ENCODE peak calls at places on chromosomes 5 and 9, in five cellular contexts. S is pancreas, B is adrenal gland, V is neural progenitor cell, Y is tibial nerve. R is an unnamed sample. For H3K4me1 and H3K27me3, the result is how much of the 10 kb centered on the place peaks cover.

GRCh38 chr9:70901741-70902140 is 219.7 kb downstream of the TRPM3 start:
- DNase-seq in Y (no peak), S (no peak), B (no peak), V (no peak), R (no peak)

GRCh38 chr9:18485691-18486090 is 11.7 kb downstream of the ADAMTSL1 start:
- DNase-seq in Y (no peak), S (no peak), V (no peak), B (no peak), R (no peak)

GRCh38 chr9:123453904-123454321 is 97.9 kb downstream of the CRB2 start:
- DNase-seq in B (peak), S (no peak), V (no peak), Y (no peak), R (no peak)

GRCh38 chr9:113737414-113738271 is 138.5 kb upstream of the ZNF618 start:
- DNase-seq in Y (peak), V (peak), S (peak), B (peak), R (no peak)

GRCh38 chr5:68745459-68745858 is 348.4 kb upstream of the SLC30A5 start:
- DNase-seq in S (no peak), Y (no peak), B (no peak), V (no peak), R (no peak)

GRCh38 chr9:19999491-20000057 is 210.7 kb upstream of the SLC24A2 start:
- DNase-seq in S (no peak), B (no peak), Y (no peak), V (no peak), R (no peak)

GRCh38 chr5:4203146-4203545 is 607.5 kb downstream of the IRX1 start:
- DNase-seq in V (no peak), S (no peak), Y (no peak), B (no peak), R (no peak)

GRCh38 chr5:159533197-159533596 is 202.9 kb upstream of the IL12B start:
- DNase-seq in B (no peak), V (no peak), Y (no peak), S (no peak), R (no peak)

GRCh38 chr5:82620957-82621600 is 342.9 kb upstream of the RPS23 start:
- DNase-seq in Y (peak), S (no peak), B (no peak), V (no peak), R (no peak)

GRCh38 chr9:120294003-120294402 is 286.0 kb downstream of the CDK5RAP2 start:
- DNase-seq in Y (no peak), V (no peak), B (no peak), S (no peak), R (no peak)

GRCh38 chr9:116687762-116688160 is 656 bp downstream of the TRIM32 start:
- DNase-seq in B (no peak), Y (no peak), V (peak), S (no peak), R (no peak)

GRCh38 chr5:39476466-39477215 is 51.9 kb upstream of the DAB2 start:
- DNase-seq in V (no peak), B (no peak), S (no peak), Y (no peak), R (no peak)

GRCh38 chr5:168219515-168220410 is 71.7 kb upstream of the WWC1 start:
- DNase-seq in S (peak), Y (peak), V (peak), B (peak), R (peak)

GRCh38 chr5:98292496-98292895 is 481.0 kb upstream of the RGMB start:
- DNase-seq in B (no peak), V (no peak), Y (no peak), S (no peak), R (no peak)

GRCh38 chr9:109599131-109599530 is 101.0 kb upstream of the PTPN3 start:
- DNase-seq in B (no peak), Y (no peak), S (no peak), V (no peak), R (no peak)

GRCh38 chr5:154520861-154521453 is 42.9 kb upstream of the HAND1 start:
- DNase-seq in B (peak), Y (no peak), V (peak), S (peak), R (no peak)

GRCh38 chr9:90038778-90039177 is 434.0 kb downstream of the GADD45G start:
- DNase-seq in V (peak), B (no peak), Y (no peak), S (no peak), R (no peak)

GRCh38 chr9:99400184-99400731 is 178.2 kb downstream of the SEC61B start:
- DNase-seq in V (peak), B (no peak), S (no peak), Y (no peak), R (no peak)

GRCh38 chr5:111960466-111961215 is 203.6 kb upstream of the NREP start:
- DNase-seq in B (no peak), V (no peak), S (no peak), Y (no peak), R (no peak)

GRCh38 chr5:143644751-143645150 is 167.2 kb upstream of the HMHB1 start:
- DNase-seq in B (no peak), V (no peak), Y (no peak), S (no peak), R (no peak)

GRCh38 chr5:150113047-150113744 is 26.8 kb upstream of the CSF1R start:
- DNase-seq in B (peak), S (no peak), V (no peak), Y (peak), R (no peak)

GRCh38 chr5:174999581-174999980 is 275.2 kb downstream of the MSX2 start:
- DNase-seq in Y (no peak), B (no peak), V (no peak), S (no peak), R (no peak)

GRCh38 chr5:80408475-80408875 is 611 bp downstream of the ZFYVE16 start:
- DNase-seq in Y (peak), B (peak), S (peak), V (no peak), R (peak)

GRCh38 chr9:38641985-38642864 is 21.8 kb upstream of the ANKRD18A start:
- DNase-seq in V (peak), B (no peak), S (peak), Y (no peak), R (no peak)

GRCh38 chr9:16680965-16681658 is 189.4 kb downstream of the BNC2 start:
- DNase-seq in S (no peak), V (no peak), Y (no peak), B (no peak), R (no peak)

GRCh38 chr9:36037580-36038169 is 962 bp downstream of the RECK start:
- DNase-seq in B (no peak), S (no peak), V (no peak), Y (no peak), R (no peak)

GRCh38 chr9:129143461-129143927 is 32.3 kb downstream of the PTPA start:
- DNase-seq in B (peak), Y (no peak), S (peak), V (no peak), R (no peak)

GRCh38 chr9:125650271-125650737 is 56.7 kb downstream of the MAPKAP1 start:
- DNase-seq in B (no peak), Y (no peak), V (no peak), S (no peak), R (no peak)

GRCh38 chr9:33125871-33126822 is 41.0 kb downstream of the B4GALT1 start:
- DNase-seq in V (no peak), S (no peak), Y (no peak), B (no peak), R (no peak)

GRCh38 chr9:34633851-34634550 is 3.6 kb downstream of the SIGMAR1 start:
- DNase-seq in V (peak), B (peak), Y (peak), S (peak), R (peak)

GRCh38 chr5:138752341-138752950 is 779 bp upstream of the CTNNA1 start:
- DNase-seq in B (no peak), V (peak), Y (no peak), S (peak), R (no peak)

GRCh38 chr5:109125755-109126429 is 283.9 kb downstream of the PJA2 start:
- DNase-seq in V (peak), Y (no peak), B (no peak), S (no peak), R (no peak)

GRCh38 chr9:69351227-69351626 is 26.2 kb downstream of the ENTREP1 start:
- DNase-seq in V (no peak), Y (no peak), S (no peak), B (no peak), R (no peak)

GRCh38 chr5:64872044-64872443 is 103.3 kb downstream of the CWC27 start:
- DNase-seq in Y (no peak), B (no peak), S (no peak), V (no peak), R (no peak)

GRCh38 chr9:125681086-125681622 is 25.9 kb downstream of the MAPKAP1 start:
- DNase-seq in S (no peak), V (no peak), B (no peak), Y (no peak), R (no peak)

DNA sequence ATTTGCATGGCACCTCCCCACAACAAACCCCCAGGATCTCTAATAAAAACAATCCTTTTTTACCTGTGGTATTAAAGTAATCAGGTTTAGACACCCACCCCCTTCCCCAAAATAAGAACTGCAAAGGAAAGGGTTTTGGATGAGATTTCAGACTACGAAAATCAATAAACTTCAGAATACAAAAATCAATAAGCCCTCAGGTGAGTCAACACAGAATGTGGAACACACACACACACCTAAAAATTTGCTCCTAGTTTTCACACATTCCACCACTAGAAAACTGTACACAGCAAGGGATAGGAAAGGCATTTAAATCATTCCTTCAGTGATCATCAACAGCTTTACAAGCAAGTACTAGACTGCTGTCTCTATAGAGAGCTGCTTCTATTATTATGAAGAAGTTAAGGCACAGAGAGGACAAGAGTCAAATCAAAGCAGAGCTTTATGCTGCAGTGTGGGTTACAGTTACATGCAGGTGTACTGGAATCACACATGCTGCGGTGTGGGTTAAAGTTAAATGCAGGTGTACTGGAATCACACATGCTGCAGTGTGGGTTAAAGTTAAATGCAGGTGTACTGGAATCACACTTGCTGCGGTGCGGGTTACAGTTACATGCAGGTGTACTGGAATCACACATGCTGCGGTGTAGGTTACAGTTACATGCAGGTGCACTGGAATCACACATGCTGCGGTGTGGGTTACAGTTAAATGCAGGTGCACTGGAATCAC is 36.3 kb downstream of the PFDN1 start:
- DNase-seq in Y (no peak), V (no peak), S (no peak), B (no peak), R (no peak)
- H3K4me1 ChIP-seq in Y (under half), V (under half), S (under half), B (under half), R (under half)

DNA sequence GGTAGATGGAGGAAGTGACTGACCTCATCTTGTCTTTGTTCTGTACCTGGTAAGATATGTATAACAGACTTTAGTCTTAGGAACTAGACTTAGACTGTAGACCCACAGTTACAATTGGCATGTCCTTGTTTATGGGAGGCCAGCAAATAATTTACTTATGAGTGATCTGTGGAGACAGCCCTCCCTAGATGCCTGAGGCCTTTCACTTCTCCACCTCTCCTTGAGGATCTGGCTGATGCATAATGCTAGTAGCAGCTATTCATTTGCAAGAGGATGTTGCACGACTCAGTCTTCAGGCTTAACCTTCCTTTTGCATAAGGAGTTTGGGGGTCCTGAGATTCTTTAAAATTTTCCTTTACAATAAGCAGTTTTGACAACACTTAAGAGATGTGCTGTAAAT is 100.7 kb downstream of the YTHDC2 start:
- DNase-seq in B (no peak), S (no peak), Y (no peak), V (no peak), R (no peak)
- H3K27ac ChIP-seq in B (no peak), S (no peak), Y (no peak), V (no peak), R (no peak)

DNA sequence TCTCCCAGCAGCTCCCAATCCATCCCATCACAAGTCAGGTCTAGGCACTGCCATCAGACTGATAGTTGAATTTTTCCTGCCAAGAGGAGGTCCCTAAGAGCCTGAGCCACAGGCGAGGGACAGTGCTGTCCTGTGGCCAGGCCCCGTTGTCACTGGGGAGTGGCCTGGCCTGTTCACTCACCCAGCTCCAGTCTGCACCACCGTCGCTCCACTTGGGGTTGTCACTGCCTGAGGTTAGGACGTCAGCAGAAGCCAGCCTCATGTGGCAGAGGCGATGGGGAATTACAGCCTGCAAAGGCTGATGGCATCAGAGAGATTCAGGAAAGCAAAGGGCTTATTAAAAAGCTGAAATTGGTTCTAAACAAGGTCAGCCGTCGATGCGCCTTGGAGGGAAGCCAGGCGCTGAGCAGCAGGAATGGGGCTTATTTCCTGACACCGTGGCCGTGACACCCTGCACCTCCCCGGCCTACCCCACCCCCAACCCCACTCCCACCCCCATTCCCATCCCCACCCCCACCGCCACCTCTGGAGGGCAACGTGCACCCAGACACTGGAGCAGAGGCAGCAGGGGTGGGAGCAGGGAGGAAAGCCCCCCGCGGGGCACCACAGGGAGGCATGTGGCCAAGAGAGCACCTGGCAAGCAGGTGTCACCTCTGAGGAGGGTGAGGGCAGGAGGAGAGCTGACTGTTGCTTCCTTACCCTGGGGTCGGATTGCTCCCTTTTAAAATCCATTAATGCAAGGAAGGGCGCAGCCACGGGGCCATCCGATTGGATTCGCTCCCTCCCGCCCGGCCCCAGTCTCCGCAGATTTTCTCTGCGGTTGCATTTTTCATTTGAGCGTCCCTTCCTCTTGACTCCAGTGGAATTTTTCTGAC is 3.1 kb upstream of the DBH start:
- DNase-seq in Y (no peak), S (no peak), V (no peak), B (peak), R (no peak)
- H3K27me3 ChIP-seq in Y (under half), S (under half), V (under half), B (under half), R (under half)

DNA sequence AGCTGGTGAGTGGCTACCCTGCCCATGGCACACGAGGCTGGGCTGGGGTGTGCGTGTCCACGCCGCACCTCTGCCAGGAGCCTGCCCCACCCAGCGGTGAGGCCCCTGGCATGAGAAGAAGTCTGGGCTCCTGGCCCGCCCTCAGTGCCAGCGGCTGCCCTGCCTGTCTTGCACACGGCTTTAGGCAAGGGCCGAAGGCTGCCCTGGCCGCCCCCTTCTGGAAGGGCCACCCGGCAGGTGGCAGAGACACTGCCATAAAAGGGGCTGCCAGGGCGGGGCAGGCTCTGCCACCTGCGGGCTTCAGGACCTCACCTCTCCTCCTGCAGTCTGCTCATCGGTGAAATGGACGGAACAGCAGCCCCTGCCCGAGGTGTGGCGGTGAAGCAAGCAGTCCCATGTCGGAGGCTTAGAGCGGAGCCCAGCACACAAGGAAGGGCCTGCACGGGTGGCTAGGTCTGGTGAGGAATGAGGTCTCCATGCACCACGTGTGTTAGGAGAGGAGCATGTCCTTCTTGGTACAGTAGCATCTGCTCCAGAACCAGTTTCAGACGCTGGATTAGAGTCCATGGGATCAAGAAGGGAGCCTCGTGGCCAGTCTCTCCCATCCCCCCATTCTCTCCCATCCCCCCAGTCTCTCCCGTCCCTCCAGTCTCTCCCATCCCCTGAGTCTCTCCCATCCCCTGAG is 34.8 kb upstream of the TMEM250 start:
- DNase-seq in B (no peak), V (no peak), Y (no peak), S (no peak), R (no peak)
- H3K4me1 ChIP-seq in B (under half), V (under half), Y (under half), S (under half), R (under half)

DNA sequence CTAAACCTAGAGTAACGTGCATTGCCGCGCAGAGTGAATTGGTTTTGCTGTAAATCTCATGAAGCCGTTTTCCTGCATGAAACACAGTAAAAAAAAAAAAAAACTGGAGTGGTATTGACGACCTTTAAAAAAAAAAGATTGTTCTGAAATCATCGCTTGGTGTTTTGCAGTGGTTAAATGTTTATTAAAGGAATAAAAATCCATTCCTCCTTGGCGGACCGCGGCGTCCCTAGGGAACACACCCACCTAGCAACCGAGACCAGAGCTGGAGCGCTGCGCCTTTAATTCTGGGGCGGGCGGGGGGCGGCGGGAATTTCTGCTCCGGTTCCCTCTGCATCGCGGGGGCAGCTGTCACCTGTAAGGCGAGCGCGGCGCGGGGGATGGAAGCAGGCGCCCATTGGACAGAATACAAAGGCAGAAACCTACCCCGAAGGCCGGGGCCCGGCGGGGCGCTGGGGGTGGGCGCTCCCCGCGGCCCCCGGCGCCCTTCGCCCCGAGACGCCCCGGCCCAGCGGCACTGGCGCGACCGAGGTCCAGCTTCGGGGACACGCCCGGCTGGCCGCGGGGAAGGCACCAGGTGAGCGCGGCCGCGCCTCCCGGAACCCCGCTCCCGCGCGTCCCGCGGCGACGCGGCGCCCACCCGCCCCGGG is at the start of gene SOWAHA:
- DNase-seq in Y (no peak), V (peak), B (no peak), S (peak), R (no peak)
- H3K27ac ChIP-seq in Y (peak), V (no peak), B (no peak), S (no peak), R (no peak)

DNA sequence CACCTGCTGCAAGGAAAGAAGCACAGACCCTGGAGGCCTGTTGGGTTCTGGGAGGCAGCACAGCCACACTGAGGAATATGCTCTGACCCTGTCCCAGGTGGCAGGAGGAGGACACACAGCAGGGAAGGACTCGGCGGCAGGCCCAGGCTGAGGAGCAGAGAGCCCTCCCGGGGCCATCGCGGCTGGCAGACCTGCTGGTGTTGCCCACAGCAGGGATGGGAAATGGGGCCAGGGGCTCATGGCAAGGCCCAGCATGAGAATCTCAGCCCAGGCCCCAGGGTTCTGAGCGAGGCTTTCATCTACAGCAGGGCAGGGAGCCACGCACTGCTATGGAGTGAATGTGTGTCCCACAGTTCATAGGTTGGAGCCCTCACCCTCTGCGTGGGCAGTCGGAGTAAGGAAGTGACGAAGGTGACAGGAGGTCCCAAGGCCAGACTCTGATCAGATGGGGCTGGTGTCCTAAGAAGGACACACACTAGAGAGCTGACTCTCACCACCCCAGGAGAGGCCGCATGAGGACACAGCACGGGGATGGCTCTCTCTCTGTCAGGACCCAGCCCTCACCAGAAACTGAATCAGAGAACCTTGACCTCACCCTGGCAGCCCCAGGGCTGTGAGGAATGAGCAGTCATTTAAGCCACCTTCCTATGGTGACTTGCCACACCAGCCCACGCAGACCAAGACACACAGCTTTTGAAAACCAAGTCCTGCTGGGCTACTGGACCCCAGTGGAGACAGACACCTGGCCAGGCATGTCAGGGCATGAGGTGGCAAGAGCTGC is 10.3 kb upstream of the GPSM1 start:
- DNase-seq in B (peak), Y (no peak), S (no peak), V (no peak), R (no peak)
- H3K27me3 ChIP-seq in B (under half), Y (under half), S (under half), V (under half), R (under half)

GRCh38 chr5:157280927-157281326 is 15.0 kb downstream of the CYFIP2 start:
- DNase-seq in S (no peak), B (no peak), Y (no peak), V (no peak), R (no peak)
- H3K4me1 ChIP-seq in S (under half), B (under half), Y (under half), V (under half), R (under half)

R was measured in effector memory CD4-positive, alpha-beta T cell.